ENCODE peak calls at places on chromosomes 4 and X, in five cellular contexts. S is GM04504; R is SJCRH30; D is stimulated activated CD8-positive, alpha-beta memory T cell treated with anti-CD3 and anti-CD28 coated beads, Interleukin-7, amount 100 ng/mL, for 24 hours; L is lower leg skin. P is an unnamed sample.
A peak's percentile ranks its signal among the peaks of the same experiment; 100 is the strongest.

GRCh38 chr4:174214102-174214878 is 69.2 kb downstream of the FBXO8 start:
- DNase-seq in S (no peak), R (no peak), L (no peak), D (no peak), P (peak; percentile 74)

GRCh38 chr4:173404296-173404865 is 5.5 kb upstream of the SCRG1 start:
- DNase-seq in L (no peak), R (no peak), D (no peak), S (no peak), P (no peak)

GRCh38 chr4:186158021-186158859 is 33.1 kb upstream of the CYP4V2 start:
- DNase-seq in L (no peak), D (no peak), S (no peak), R (no peak), P (no peak)

GRCh38 chr4:183431614-183432013 is 12.8 kb upstream of the CDKN2AIP start:
- DNase-seq in R (no peak), S (no peak), D (no peak), L (no peak), P (no peak)

GRCh38 chr4:81919238-81919637 is 447.5 kb upstream of the RASGEF1B start:
- DNase-seq in L (no peak), R (peak; percentile 31), S (no peak), D (no peak), P (no peak)

GRCh38 chrX:51144828-51145442 is 187.7 kb upstream of the NUDT10 start:
- DNase-seq in R (peak; percentile 62), L (no peak), D (peak; percentile 0), S (no peak), P (no peak)

GRCh38 chr4:15963001-15963451 is at the start of gene FGFBP2:
- DNase-seq in R (peak; percentile 65), D (peak; percentile 36), S (peak; percentile 15), L (peak; percentile 32), P (no peak)

GRCh38 chr4:181372014-181372413 is 871.2 kb upstream of the TENM3 start:
- DNase-seq in R (no peak), S (no peak), D (no peak), L (no peak), P (no peak)

GRCh38 chrX:15475021-15475420 is 18.1 kb downstream of the PIR start:
- DNase-seq in D (no peak), S (no peak), R (no peak), L (no peak), P (no peak)

GRCh38 chr4:114780205-114780604 is 181.6 kb downstream of the UGT8 start:
- DNase-seq in D (no peak), R (peak; percentile 83), L (no peak), S (no peak), P (no peak)

GRCh38 chrX:7145454-7145853 is 2.1 kb upstream of the STS start:
- DNase-seq in D (no peak), S (no peak), R (no peak), L (no peak), P (no peak)

GRCh38 chrX:54495814-54496516 is at the start of gene FGD1:
- DNase-seq in R (peak; percentile 68), D (peak; percentile 7), L (peak; percentile 37), S (no peak), P (peak; percentile 72)

GRCh38 chrX:126485371-126485770 is 67.2 kb downstream of the DCAF12L1 start:
- DNase-seq in D (no peak), L (no peak), R (no peak), S (no peak), P (no peak)

GRCh38 chr4:147833254-147833653 is 101.4 kb downstream of the ARHGAP10 start:
- DNase-seq in D (no peak), R (no peak), L (no peak), S (no peak), P (no peak)

GRCh38 chrX:154046262-154046771 is 26.6 kb upstream of the IRAK1 start:
- DNase-seq in L (peak; percentile 34), S (peak; percentile 75), D (no peak), R (no peak), P (no peak)

GRCh38 chr4:26074672-26075071 is 160.7 kb downstream of the SMIM20 start:
- DNase-seq in R (no peak), L (no peak), S (no peak), D (peak; percentile 31), P (no peak)

GRCh38 chr4:3530663-3531254 is 1.5 kb downstream of the LRPAP1 start:
- DNase-seq in D (no peak), S (no peak), R (no peak), L (no peak), P (peak; percentile 75)

GRCh38 chr4:169410839-169411770 is 140.3 kb upstream of the SH3RF1 start:
- DNase-seq in S (peak; percentile 79), R (peak; percentile 73), D (peak; percentile 16), L (peak; percentile 51), P (no peak)

GRCh38 chr4:184680698-184681097 is 31.2 kb downstream of the PRIMPOL start:
- DNase-seq in L (peak; percentile 47), R (no peak), D (no peak), S (no peak), P (no peak)

GRCh38 chrX:72545990-72546389 is 26.7 kb downstream of the HDAC8 start:
- DNase-seq in L (no peak), R (peak; percentile 65), D (no peak), S (no peak), P (no peak)

GRCh38 chr4:13160906-13161305 is 323.2 kb downstream of the RAB28 start:
- DNase-seq in D (no peak), S (no peak), L (no peak), R (no peak), P (no peak)

GRCh38 chr4:168689791-168690190 is 192.9 kb downstream of the PALLD start:
- DNase-seq in R (no peak), L (no peak), S (no peak), D (no peak), P (no peak)